ENCODE peak calls at places on chromosomes 13 and 19, in five cellular contexts. P is Peyer's patch, V is NCI-H2171 treated with DMSO at 0.1 percent for 48 hours, M is NCI-H187 treated with DMSO at 0.1 percent for 48 hours, J is cardiac muscle cell. Z is an unnamed sample.

GRCh38 chr19:30063184-30064020 is 121.4 kb downstream of the URI1 start:
- DNase-seq in J (no peak), M (no peak), P (peak), V (no peak), Z (no peak)

GRCh38 chr19:31152906-31153305 is 196.3 kb downstream of the TSHZ3 start:
- DNase-seq in P (no peak), J (no peak), V (no peak), M (no peak), Z (no peak)

GRCh38 chr19:55633866-55634265 is 6.9 kb upstream of the ZNF580 start:
- DNase-seq in P (no peak), V (peak), J (no peak), M (no peak), Z (no peak)

GRCh38 chr13:39822437-39822836 is 167.0 kb downstream of the COG6 start:
- DNase-seq in V (no peak), M (no peak), J (no peak), P (no peak), Z (no peak)

GRCh38 chr19:1133471-1133929 is 29.7 kb downstream of the GPX4 start:
- DNase-seq in J (peak), M (no peak), V (no peak), P (peak), Z (no peak)

GRCh38 chr13:31835932-31836331 is 96.6 kb downstream of the RXFP2 start:
- DNase-seq in M (no peak), J (peak), P (no peak), V (no peak), Z (no peak)

GRCh38 chr13:37241786-37242185 is 136.3 kb upstream of the CSNK1A1L start:
- DNase-seq in P (no peak), J (peak), M (no peak), V (no peak), Z (no peak)

GRCh38 chr13:101977475-101977874 is 424.4 kb downstream of the FGF14 start:
- DNase-seq in M (no peak), V (peak), P (no peak), J (no peak), Z (no peak)

GRCh38 chr13:76637651-76638111 is 248.5 kb downstream of the KCTD12 start:
- DNase-seq in P (no peak), M (no peak), V (peak), J (peak), Z (no peak)

GRCh38 chr19:33389574-33390119 is 16.1 kb downstream of the CEBPG start:
- DNase-seq in M (no peak), V (no peak), P (peak), J (no peak), Z (no peak)

GRCh38 chr19:4083677-4084546 is 17.2 kb upstream of the ZBTB7A start:
- DNase-seq in J (no peak), P (peak), M (no peak), V (no peak), Z (no peak)

GRCh38 chr13:98731925-98732324 is 20.5 kb downstream of the SLC15A1 start:
- DNase-seq in V (no peak), P (no peak), J (no peak), M (no peak), Z (no peak)

GRCh38 chr19:18062043-18062442 is 24.7 kb downstream of the IL12RB1 start:
- DNase-seq in M (peak), J (no peak), V (peak), P (no peak), Z (no peak)

GRCh38 chr19:18611327-18612050 is 1.2 kb upstream of the TMEM59L start:
- DNase-seq in P (no peak), J (no peak), V (peak), M (no peak), Z (peak)

GRCh38 chr13:108961542-108962125 is 332.2 kb downstream of the MYO16 start:
- DNase-seq in P (peak), M (peak), J (peak), V (peak), Z (peak)

GRCh38 chr13:40390290-40391008 is 276.0 kb downstream of the FOXO1 start:
- DNase-seq in V (no peak), J (no peak), M (no peak), P (no peak), Z (peak)

GRCh38 chr13:32191452-32191998 is 123.6 kb downstream of the ZAR1L start:
- DNase-seq in V (no peak), J (no peak), M (no peak), P (no peak), Z (no peak)

GRCh38 chr13:38868399-38868798 is 122.2 kb downstream of the STOML3 start:
- DNase-seq in V (no peak), P (no peak), M (no peak), J (no peak), Z (no peak)

GRCh38 chr13:40980466-40980865 is 38.6 kb downstream of the ELF1 start:
- DNase-seq in M (no peak), P (no peak), J (no peak), V (no peak), Z (no peak)

GRCh38 chr13:79995334-79995733 is 345.6 kb downstream of the SPRY2 start:
- DNase-seq in P (no peak), V (no peak), J (peak), M (no peak), Z (no peak)

GRCh38 chr13:98648141-98648540 is 71.2 kb upstream of the STK24 start:
- DNase-seq in V (no peak), M (no peak), P (peak), J (no peak), Z (no peak)

GRCh38 chr19:8561071-8561764 is 16.0 kb downstream of the MYO1F start:
- DNase-seq in V (no peak), J (no peak), M (no peak), P (no peak), Z (no peak)

GRCh38 chr13:84455143-84455905 is 573.0 kb upstream of the SLITRK1 start:
- DNase-seq in P (no peak), J (no peak), M (no peak), V (no peak), Z (peak)

GRCh38 chr13:33355470-33355869 is 69.9 kb upstream of the STARD13 start:
- DNase-seq in P (no peak), M (no peak), V (no peak), J (peak), Z (no peak)

GRCh38 chr19:42683917-42684513 is 56.3 kb downstream of the PSG3 start:
- DNase-seq in J (peak), V (no peak), M (no peak), P (peak), Z (peak)

GRCh38 chr19:49787746-49788145 is 20.9 kb downstream of the AP2A1 start:
- DNase-seq in M (no peak), J (no peak), P (no peak), V (no peak), Z (no peak)

GRCh38 chr13:73001971-73002370 is 56.8 kb upstream of the KLF5 start:
- DNase-seq in P (no peak), V (no peak), J (no peak), M (no peak), Z (no peak)

GRCh38 chr19:50325310-50326100 is 3.7 kb downstream of the KCNC3 start:
- DNase-seq in P (peak), V (peak), M (peak), J (peak), Z (peak)

GRCh38 chr13:40206241-40207109 is 460.0 kb downstream of the FOXO1 start:
- DNase-seq in J (peak), V (peak), M (no peak), P (peak), Z (no peak)

Z was measured in NCI-H82.